ENCODE peak calls at places on chromosomes 5 and 9, in nine cellular contexts. U is fibroblast of pulmonary artery, F is AG04450, J is ovary, D is upper lobe of right lung, P is epithelial cell of proximal tubule, H is body of pancreas, V is astrocyte of the spinal cord, A is cardiac muscle cell. E is an unnamed sample.

GRCh38 chr9:95910023-95910706 is 34.7 kb downstream of the ERCC6L2 start:
- DNase-seq in D (no peak), F (no peak), J (no peak), A (no peak), H (no peak), P (no peak), V (no peak), U (peak), E (no peak)

GRCh38 chr9:92607088-92607487 is 62.8 kb downstream of the IPPK start:
- DNase-seq in A (no peak), J (no peak), D (no peak), H (no peak), V (peak), F (no peak), U (peak), P (no peak), E (no peak)

GRCh38 chr9:91740713-91741112 is 209.3 kb downstream of the ROR2 start:
- DNase-seq in H (no peak), D (no peak), A (no peak), V (peak), J (peak), U (peak), P (peak), F (peak), E (no peak)

GRCh38 chr9:99811172-99811571 is 10.5 kb upstream of the NR4A3 start:
- DNase-seq in U (no peak), P (no peak), F (no peak), V (no peak), H (no peak), D (no peak), J (no peak), A (no peak), E (no peak)

GRCh38 chr5:52987711-52988329 is 1.3 kb upstream of the ITGA2 start:
- DNase-seq in P (no peak), U (peak), D (no peak), V (peak), H (no peak), J (no peak), F (no peak), A (no peak), E (no peak)

GRCh38 chr9:129109952-129110739 is 447 bp downstream of the CRAT start:
- DNase-seq in P (no peak), H (peak), U (peak), F (no peak), D (no peak), A (peak), J (peak), V (no peak), E (no peak)

GRCh38 chr9:114214686-114215397 is 59.5 kb downstream of the COL27A1 start:
- DNase-seq in A (no peak), U (no peak), F (no peak), J (no peak), D (no peak), V (no peak), P (no peak), H (no peak), E (no peak)

GRCh38 chr5:36638056-36638455 is 31.6 kb downstream of the SLC1A3 start:
- DNase-seq in H (no peak), P (no peak), D (no peak), V (no peak), F (no peak), J (no peak), U (no peak), A (peak), E (no peak)

GRCh38 chr5:89241186-89241585 is 358.2 kb upstream of the MEF2C start:
- DNase-seq in P (no peak), J (no peak), V (peak), A (no peak), H (no peak), U (peak), F (peak), D (no peak), E (no peak)

GRCh38 chr9:127177682-127178265 is 55.3 kb upstream of the ANGPTL2 start:
- DNase-seq in F (no peak), V (no peak), P (no peak), D (peak), J (peak), A (no peak), H (peak), U (no peak), E (no peak)

GRCh38 chr5:315488-316209 is 5.9 kb upstream of the AHRR start:
- DNase-seq in D (peak), J (no peak), H (no peak), P (no peak), V (no peak), A (no peak), U (no peak), F (no peak), E (no peak)

GRCh38 chr5:33184367-33184766 is 256.4 kb upstream of the TARS1 start:
- DNase-seq in D (no peak), P (no peak), H (no peak), J (no peak), V (no peak), F (no peak), U (no peak), A (no peak), E (no peak)

GRCh38 chr9:115808695-115809094 is 344.9 kb upstream of the PAPPA start:
- DNase-seq in P (no peak), A (no peak), F (peak), U (peak), J (no peak), D (no peak), H (no peak), V (peak), E (no peak)

GRCh38 chr9:37412431-37413151 is 9.9 kb upstream of the GRHPR start:
- DNase-seq in H (no peak), J (no peak), U (no peak), F (no peak), P (no peak), A (no peak), D (no peak), V (no peak), E (no peak)

GRCh38 chr5:45376463-45376862 is 319.7 kb downstream of the HCN1 start:
- DNase-seq in H (no peak), D (no peak), U (peak), J (no peak), P (no peak), V (peak), F (no peak), A (no peak), E (no peak)

GRCh38 chr9:136439550-136440408 is at the start of gene INPP5E:
- DNase-seq in U (peak), D (peak), J (peak), H (peak), A (peak), F (no peak), P (no peak), V (peak), E (peak)

GRCh38 chr5:114146398-114146797 is 215.5 kb upstream of the KCNN2 start:
- DNase-seq in P (no peak), U (no peak), J (no peak), A (no peak), F (no peak), H (no peak), V (no peak), D (no peak), E (no peak)

GRCh38 chr9:135702002-135702721 is at the start of gene KCNT1:
- DNase-seq in V (peak), U (peak), F (no peak), J (peak), H (peak), A (peak), P (no peak), D (peak), E (no peak)

GRCh38 chr9:111866976-111867375 is 29.6 kb upstream of the UGCG start:
- DNase-seq in F (peak), P (no peak), D (no peak), A (no peak), J (no peak), U (peak), V (peak), H (no peak), E (no peak)

GRCh38 chr9:136860933-136861873 is 4.9 kb downstream of the EDF1 start:
- DNase-seq in A (no peak), D (no peak), F (no peak), H (no peak), U (no peak), V (no peak), J (no peak), P (no peak), E (no peak)

GRCh38 chr5:7868427-7868772 is 431 bp downstream of the FASTKD3 start:
- DNase-seq in D (no peak), F (no peak), V (no peak), U (no peak), J (no peak), P (no peak), A (no peak), H (no peak), E (no peak)

GRCh38 chr5:39171647-39172046 is 47.7 kb downstream of the FYB1 start:
- DNase-seq in F (no peak), A (no peak), V (no peak), U (no peak), P (no peak), H (no peak), J (no peak), D (no peak), E (no peak)

GRCh38 chr5:24401767-24402166 is 243.0 kb downstream of the CDH10 start:
- DNase-seq in P (peak), D (no peak), H (no peak), F (no peak), J (no peak), V (peak), U (peak), A (no peak), E (no peak)

GRCh38 chr5:82045526-82046267 is 73.9 kb downstream of the ATG10 start:
- DNase-seq in U (peak), J (no peak), V (peak), D (no peak), F (peak), P (no peak), H (no peak), A (no peak), E (no peak)

GRCh38 chr9:123957168-123957721 is 27.3 kb upstream of the DENND1A start:
- DNase-seq in V (no peak), U (no peak), J (no peak), H (no peak), P (no peak), F (no peak), A (no peak), D (no peak), E (no peak)

GRCh38 chr9:128149001-128149701 is at the start of gene LCN2:
- DNase-seq in P (peak), A (no peak), F (no peak), V (no peak), J (no peak), U (no peak), H (peak), D (peak), E (no peak)

GRCh38 chr9:128409998-128410397 is 10.7 kb upstream of the CERCAM start:
- DNase-seq in A (no peak), H (no peak), D (no peak), F (no peak), V (peak), P (no peak), U (peak), J (no peak), E (no peak)

GRCh38 chr5:1176473-1177391 is 24.7 kb upstream of the SLC6A19 start:
- DNase-seq in H (no peak), D (no peak), J (no peak), P (no peak), U (no peak), A (no peak), V (no peak), F (no peak), E (peak)

GRCh38 chr9:86126998-86127972 is 27.9 kb upstream of the GOLM1 start:
- DNase-seq in V (peak), U (peak), P (peak), H (peak), D (peak), J (peak), F (peak), A (peak), E (peak)

GRCh38 chr5:59813761-59814562 is 79.6 kb downstream of the PDE4D start:
- DNase-seq in H (no peak), P (peak), D (no peak), U (peak), F (no peak), J (no peak), A (peak), V (peak), E (peak)

GRCh38 chr9:78680196-78680595 is 383.3 kb downstream of the PSAT1 start:
- DNase-seq in F (no peak), P (no peak), V (no peak), U (no peak), A (no peak), H (no peak), D (no peak), J (no peak), E (no peak)

GRCh38 chr5:114544561-114544960 is 182.7 kb downstream of the KCNN2 start:
- DNase-seq in J (no peak), U (no peak), F (no peak), A (no peak), H (no peak), V (no peak), P (no peak), D (no peak), E (no peak)

GRCh38 chr5:16417392-16418074 is 48.1 kb downstream of the ZNF622 start:
- DNase-seq in H (peak), A (no peak), D (no peak), U (no peak), V (no peak), P (no peak), J (no peak), F (no peak), E (no peak)

GRCh38 chr9:69215774-69216482 is 41.9 kb downstream of the TJP2 start:
- DNase-seq in J (no peak), V (no peak), H (no peak), U (peak), A (peak), F (no peak), P (no peak), D (no peak), E (no peak)

DNA sequence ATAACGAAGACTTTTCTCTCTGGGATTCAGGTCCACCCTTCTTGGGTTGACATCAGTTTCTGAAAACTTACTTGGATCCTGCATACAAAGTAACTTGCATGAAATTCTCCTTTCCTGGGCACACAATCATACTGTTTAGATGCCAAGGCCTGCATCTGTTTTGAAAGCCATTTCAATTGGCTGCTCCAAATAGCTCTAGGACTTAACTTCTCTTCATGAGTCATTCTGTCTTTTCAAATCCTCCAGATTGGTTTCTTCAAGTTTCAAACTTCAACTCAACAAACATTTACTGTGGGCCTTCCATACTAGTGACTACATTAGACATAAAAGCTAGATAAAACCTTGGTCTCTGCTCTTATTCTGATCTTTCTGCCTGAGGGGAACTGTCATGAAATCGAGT is 54.8 kb upstream of the HMHB1 start:
- DNase-seq in F (no peak), A (no peak), D (no peak), U (no peak), J (no peak), V (no peak), P (no peak), H (no peak), E (no peak)
- H3K4me3 ChIP-seq in F (no peak), A (no peak), D (no peak), U (no peak), J (no peak), V (no peak), P (no peak), H (no peak), E (no peak)

GRCh38 chr5:177519463-177520235 is 2.9 kb upstream of the DDX41 start:
- DNase-seq in V (no peak), J (no peak), H (no peak), P (no peak), U (no peak), F (no peak), D (peak), A (no peak), E (no peak)
- H3K4me3 ChIP-seq in V (no peak), J (no peak), H (no peak), P (no peak), U (no peak), F (no peak), D (no peak), A (no peak), E (no peak)

DNA sequence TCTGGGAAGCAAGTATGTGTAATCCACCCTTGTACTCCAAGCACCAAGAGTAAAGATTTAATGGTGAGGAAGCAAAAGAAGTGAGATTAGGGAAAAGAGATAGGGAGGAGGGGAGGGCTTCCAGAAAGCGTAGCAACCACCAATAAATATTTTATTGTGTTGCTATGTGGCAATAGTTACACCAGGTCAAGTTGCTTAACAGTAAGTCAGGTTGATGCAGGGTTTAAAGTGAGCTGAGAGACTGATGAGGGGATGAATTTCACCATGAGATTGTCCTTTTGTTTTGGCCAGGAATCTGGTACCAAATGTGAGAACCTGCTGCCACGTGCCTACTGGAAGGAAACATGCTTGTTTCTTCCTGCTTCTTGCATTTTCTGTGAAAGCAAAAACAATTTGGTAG is 62.7 kb downstream of the PCSK5 start:
- DNase-seq in F (no peak), U (peak), P (peak), A (no peak), V (no peak), J (no peak), H (no peak), D (no peak), E (no peak)
- H3K4me3 ChIP-seq in F (no peak), U (no peak), P (no peak), A (no peak), V (no peak), J (no peak), H (no peak), D (no peak), E (no peak)

GRCh38 chr5:107700486-107700885 is 29.7 kb upstream of the EFNA5 start:
- DNase-seq in A (no peak), U (no peak), P (no peak), F (no peak), V (no peak), H (no peak), D (no peak), J (no peak), E (no peak)

GRCh38 chr5:107705390-107706014 is 34.8 kb upstream of the EFNA5 start:
- DNase-seq in A (no peak), F (peak), D (no peak), H (no peak), V (peak), U (peak), P (peak), J (no peak), E (no peak)

GRCh38 chr5:107699425-107699824 is 28.7 kb upstream of the EFNA5 start:
- DNase-seq in V (no peak), U (no peak), D (no peak), P (no peak), H (no peak), F (no peak), A (no peak), J (no peak), E (no peak)

GRCh38 chr5:107704686-107705389 is 34.1 kb upstream of the EFNA5 start:
- DNase-seq in H (no peak), V (peak), F (no peak), A (no peak), U (peak), P (no peak), J (no peak), D (no peak), E (no peak)
- H3K4me3 ChIP-seq in H (no peak), V (peak), F (peak), A (no peak), U (no peak), P (no peak), J (no peak), D (no peak), E (no peak)